ENCODE peak calls at places on chromosomes 16 and 17, in six cellular contexts. F is PC-3, C is tibial nerve, E is fibroblast of villous mesenchyme, J is cardiac muscle cell, D is H1. M is an unnamed sample.

GRCh38 chr16:88983157-88983556 is 6.2 kb upstream of the CBFA2T3 start:
- DNase-seq in F (no peak), C (no peak), E (no peak), J (no peak), D (no peak), M (no peak)

GRCh38 chr17:68035131-68035522 is 408 bp upstream of the KPNA2 start:
- DNase-seq in F (no peak), C (peak), E (no peak), J (peak), D (no peak), M (no peak)

GRCh38 chr17:76000016-76000754 is 470 bp upstream of the CDK3 start:
- DNase-seq in F (peak), C (no peak), E (peak), J (peak), D (peak), M (peak)

GRCh38 chr17:35373532-35373983 is at the start of gene SLFN11:
- DNase-seq in F (peak), C (peak), E (peak), J (no peak), D (no peak), M (peak)

GRCh38 chr17:72123496-72123963 is 2.7 kb downstream of the SOX9 start:
- DNase-seq in F (no peak), C (no peak), E (no peak), J (no peak), D (no peak), M (no peak)

GRCh38 chr16:73053379-73054130 is 5.6 kb upstream of the ZFHX3 start:
- DNase-seq in F (peak), C (no peak), E (peak), J (no peak), D (no peak), M (peak)

GRCh38 chr17:64355536-64356303 is 34.9 kb downstream of the PECAM1 start:
- DNase-seq in F (peak), C (no peak), E (no peak), J (no peak), D (no peak), M (peak)

GRCh38 chr16:50984688-50985087 is 166.4 kb downstream of the SALL1 start:
- DNase-seq in F (no peak), C (no peak), E (no peak), J (no peak), D (no peak), M (no peak)

GRCh38 chr16:88351521-88352101 is 31.1 kb upstream of the ZNF469 start:
- DNase-seq in F (no peak), C (no peak), E (no peak), J (no peak), D (no peak), M (no peak)

GRCh38 chr16:10644092-10644491 is 50.6 kb downstream of the TEKT5 start:
- DNase-seq in F (no peak), C (no peak), E (no peak), J (no peak), D (no peak), M (no peak)

GRCh38 chr16:56421313-56421712 is 4.0 kb downstream of the AMFR start:
- DNase-seq in F (no peak), C (no peak), E (no peak), J (no peak), D (no peak), M (no peak)

GRCh38 chr16:89534147-89534788 is 26.1 kb downstream of the SPG7 start:
- DNase-seq in F (no peak), C (no peak), E (peak), J (no peak), D (no peak), M (peak)

GRCh38 chr16:69834817-69835477 is 72.8 kb downstream of the WWP2 start:
- DNase-seq in F (no peak), C (no peak), E (no peak), J (peak), D (no peak), M (no peak)

GRCh38 chr16:9612267-9612666 is 520.8 kb downstream of the HAPSTR1 start:
- DNase-seq in F (no peak), C (no peak), E (no peak), J (no peak), D (peak), M (no peak)

GRCh38 chr16:23700509-23700908 is 12.5 kb downstream of the ERN2 start:
- DNase-seq in F (no peak), C (no peak), E (no peak), J (no peak), D (no peak), M (no peak)

GRCh38 chr17:29163563-29163962 is 16.6 kb downstream of the MYO18A start:
- DNase-seq in F (no peak), C (no peak), E (peak), J (no peak), D (no peak), M (peak)

GRCh38 chr17:37039269-37039668 is 90.5 kb downstream of the AATF start:
- DNase-seq in F (no peak), C (no peak), E (no peak), J (no peak), D (no peak), M (no peak)

GRCh38 chr16:70496513-70496912 is 26.8 kb downstream of the COG4 start:
- DNase-seq in F (no peak), C (no peak), E (no peak), J (no peak), D (no peak), M (no peak)

GRCh38 chr17:16975266-16975651 is 3.3 kb upstream of the TNFRSF13B start:
- DNase-seq in F (no peak), C (no peak), E (no peak), J (no peak), D (no peak), M (no peak)

GRCh38 chr16:56600398-56600999 is 7.9 kb upstream of the MT2A start:
- DNase-seq in F (peak), C (no peak), E (peak), J (peak), D (no peak), M (peak)

GRCh38 chr17:20008242-20009051 is 712 bp upstream of the SPECC1 start:
- DNase-seq in F (peak), C (no peak), E (no peak), J (peak), D (no peak), M (no peak)

GRCh38 chr16:22027633-22028032 is 19.7 kb downstream of the MOSMO start:
- DNase-seq in F (no peak), C (no peak), E (no peak), J (no peak), D (no peak), M (peak)

GRCh38 chr17:51000835-51001638 is 119.6 kb downstream of the SPAG9 start:
- DNase-seq in F (peak), C (no peak), E (peak), J (peak), D (no peak), M (peak)

GRCh38 chr17:17837966-17838962 is 1.5 kb upstream of the SREBF1 start:
- DNase-seq in F (peak), C (peak), E (peak), J (no peak), D (no peak), M (peak)

GRCh38 chr16:81593481-81593880 is 148.9 kb downstream of the CMIP start:
- DNase-seq in F (no peak), C (no peak), E (no peak), J (no peak), D (no peak), M (no peak)

GRCh38 chr17:1229354-1229890 is 40.8 kb upstream of the BHLHA9 start:
- DNase-seq in F (no peak), C (peak), E (no peak), J (peak), D (no peak), M (peak)

GRCh38 chr16:785563-786535 is 2.3 kb downstream of the RPUSD1 start:
- DNase-seq in F (peak), C (peak), E (peak), J (peak), D (peak), M (peak)

GRCh38 chr17:80104321-80104955 is 3.1 kb downstream of the GAA start:
- DNase-seq in F (no peak), C (no peak), E (peak), J (peak), D (no peak), M (peak)

GRCh38 chr17:8675306-8675705 is 44.8 kb upstream of the MYH10 start:
- DNase-seq in F (no peak), C (no peak), E (no peak), J (no peak), D (no peak), M (no peak)

GRCh38 chr17:20735796-20736195 is 156.3 kb downstream of the CDRT15L2 start:
- DNase-seq in F (no peak), C (no peak), E (no peak), J (no peak), D (no peak), M (no peak)

GRCh38 chr17:62627219-62627903 is at the start of gene MRC2:
- DNase-seq in F (peak), C (no peak), E (peak), J (peak), D (no peak), M (peak)

GRCh38 chr16:30430428-30430970 is 669 bp upstream of the DCTPP1 start:
- DNase-seq in F (no peak), C (no peak), E (no peak), J (no peak), D (no peak), M (no peak)

GRCh38 chr16:81189100-81189664 is 49.3 kb upstream of the BCO1 start:
- DNase-seq in F (no peak), C (peak), E (peak), J (peak), D (no peak), M (peak)

GRCh38 chr17:17363638-17364337 is 60.6 kb downstream of the NT5M start:
- DNase-seq in F (no peak), C (no peak), E (no peak), J (no peak), D (no peak), M (no peak)

GRCh38 chr16:14307059-14307531 is 236.0 kb downstream of the MRTFB start:
- DNase-seq in F (no peak), C (no peak), E (no peak), J (no peak), D (no peak), M (no peak)
- H3K4me3 ChIP-seq in F (no peak), C (no peak), E (no peak), J (no peak), D (no peak), M (no peak)

DNA sequence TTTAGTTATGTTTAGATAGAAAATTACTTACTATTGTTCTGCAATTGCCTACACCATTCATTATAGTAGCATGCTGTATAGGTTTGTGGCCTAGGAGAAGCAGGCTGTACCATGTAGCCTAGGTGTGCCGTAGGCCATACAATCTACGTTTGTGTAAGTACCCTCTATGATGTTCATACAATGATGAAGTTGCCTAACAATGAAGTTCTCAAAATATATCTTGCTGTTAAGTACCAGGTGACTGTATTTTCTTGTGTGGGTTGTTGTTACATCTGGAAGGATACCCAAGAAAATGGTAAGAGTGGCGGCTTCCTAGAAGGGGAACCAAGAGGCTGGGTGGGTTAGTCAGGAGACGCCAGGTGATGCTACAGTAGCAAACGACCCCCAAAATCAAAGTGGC is 88.3 kb upstream of the FOXF1 start:
- DNase-seq in F (no peak), C (no peak), E (no peak), J (no peak), D (no peak), M (no peak)
- TF ChIP-seq CTCF in F (no peak), C (no peak), E (no peak), J (no peak), D (no peak), M (no peak)

GRCh38 chr16:67137605-67138004 is 13.2 kb downstream of the B3GNT9 start:
- DNase-seq in F (no peak), C (no peak), E (peak), J (peak), D (no peak), M (peak)

GRCh38 chr16:67145746-67146145 is 5.1 kb downstream of the B3GNT9 start:
- DNase-seq in F (no peak), C (no peak), E (no peak), J (no peak), D (no peak), M (no peak)

GRCh38 chr16:67144943-67145342 is 5.9 kb downstream of the B3GNT9 start:
- DNase-seq in F (no peak), C (no peak), E (no peak), J (no peak), D (no peak), M (no peak)

GRCh38 chr16:67142342-67142741 is 8.5 kb downstream of the B3GNT9 start:
- DNase-seq in F (no peak), C (no peak), E (no peak), J (no peak), D (no peak), M (no peak)

DNA sequence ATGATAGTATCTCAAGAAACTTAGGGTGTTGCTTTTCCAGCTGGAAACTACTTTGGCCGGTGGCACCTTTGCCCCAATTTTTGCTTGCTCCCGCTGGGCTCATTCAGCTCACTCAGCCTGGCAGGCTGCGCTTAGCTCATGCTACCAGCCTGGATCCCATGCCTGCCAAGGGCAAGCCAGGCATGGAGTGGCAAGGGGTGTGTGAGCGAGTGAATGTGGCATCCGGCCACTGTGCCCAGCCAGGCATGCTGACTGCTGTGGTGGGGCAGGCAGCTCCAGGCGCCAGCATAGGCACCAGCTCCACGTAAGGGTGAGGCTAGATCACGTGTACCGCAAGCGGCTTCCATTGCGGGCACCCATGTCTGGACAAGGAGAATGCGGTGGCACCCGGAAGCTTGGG is 9.4 kb downstream of the B3GNT9 start:
- DNase-seq in F (no peak), C (no peak), E (no peak), J (no peak), D (no peak), M (no peak)
- H3K4me3 ChIP-seq in F (no peak), C (no peak), E (no peak), J (no peak), D (no peak), M (no peak)

GRCh38 chr17:4562000-4562969 is 1.9 kb upstream of the GGT6 start:
- DNase-seq in F (no peak), C (no peak), E (no peak), J (no peak), D (no peak), M (no peak)
- TF ChIP-seq CTCF in F (no peak), C (no peak), E (no peak), J (no peak), D (no peak), M (no peak)

GRCh38 chr16:3825103-3825502 is 55.4 kb downstream of the CREBBP start:
- DNase-seq in F (peak), C (no peak), E (peak), J (no peak), D (no peak), M (peak)

GRCh38 chr16:3822366-3823045 is 58.0 kb downstream of the CREBBP start:
- DNase-seq in F (no peak), C (no peak), E (peak), J (no peak), D (no peak), M (peak)

GRCh38 chr16:3825940-3826339 is 54.6 kb downstream of the CREBBP start:
- DNase-seq in F (no peak), C (no peak), E (no peak), J (no peak), D (no peak), M (no peak)

GRCh38 chr16:3823427-3823826 is 57.1 kb downstream of the CREBBP start:
- DNase-seq in F (no peak), C (no peak), E (no peak), J (no peak), D (no peak), M (no peak)

DNA sequence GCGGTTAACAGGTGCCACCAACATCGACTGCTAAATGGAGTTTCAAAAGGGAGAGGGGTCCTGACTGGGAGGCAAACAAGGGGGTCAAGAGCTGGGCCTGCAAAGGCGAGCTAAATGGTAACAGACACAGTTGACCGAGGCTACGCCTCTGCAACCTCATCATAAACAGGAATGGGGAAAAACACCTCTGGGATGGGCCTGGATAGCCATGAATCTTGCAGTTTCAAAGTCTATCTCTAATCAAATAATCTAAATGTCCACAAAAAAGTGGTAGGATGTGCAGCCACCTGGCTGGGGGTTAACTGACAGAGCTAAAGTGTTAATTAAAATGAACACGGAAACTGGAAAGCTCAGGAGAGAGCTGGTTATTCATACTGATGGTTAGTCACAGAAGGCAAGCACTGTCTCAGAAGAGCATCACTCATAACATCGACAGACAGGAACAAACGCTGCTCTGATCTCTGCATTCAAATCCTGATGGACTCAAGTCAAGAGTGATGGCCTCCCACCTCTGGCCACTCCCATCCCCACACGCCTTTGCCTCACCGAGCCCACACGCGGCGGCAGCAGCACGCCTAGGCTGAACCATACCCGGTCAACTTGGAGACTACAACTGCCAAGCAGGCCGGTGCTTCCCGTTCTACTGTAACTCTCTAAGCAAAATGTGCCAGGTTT is 56.3 kb downstream of the CREBBP start:
- DNase-seq in F (no peak), C (no peak), E (no peak), J (no peak), D (no peak), M (no peak)
- H3K4me3 ChIP-seq in F (no peak), C (no peak), E (no peak), J (no peak), D (no peak), M (no peak)

DNA sequence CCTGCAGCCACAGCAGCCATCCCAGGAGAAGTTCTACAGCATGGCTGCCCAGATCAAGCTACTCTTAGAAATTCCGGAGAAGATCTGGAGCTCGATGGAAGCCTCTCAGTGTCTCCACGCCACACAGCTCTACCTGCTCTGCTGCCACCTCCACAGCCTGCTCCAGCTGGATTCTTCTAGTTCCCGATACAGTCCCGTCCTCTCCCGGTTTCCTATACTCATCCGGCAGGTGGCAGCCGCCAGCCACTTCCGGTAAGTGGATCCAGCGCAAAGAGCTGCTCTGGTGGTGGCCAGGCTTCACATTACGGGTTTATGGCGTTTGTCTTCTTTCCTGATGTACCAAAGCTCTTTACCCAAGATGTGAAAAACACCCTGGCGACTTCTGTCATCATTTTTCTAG is 3.6 kb downstream of the COG1 start:
- DNase-seq in F (no peak), C (no peak), E (peak), J (peak), D (no peak), M (peak)
- TF ChIP-seq CTCF in F (peak), C (no peak), E (peak), J (peak), D (peak), M (peak)

GRCh38 chr16:17470002-17470870 is 524 bp downstream of the XYLT1 start:
- DNase-seq in F (no peak), C (no peak), E (no peak), J (peak), D (no peak), M (no peak)

GRCh38 chr16:17469742-17470001 is 1.1 kb downstream of the XYLT1 start:
- DNase-seq in F (no peak), C (no peak), E (no peak), J (no peak), D (no peak), M (peak)

GRCh38 chr16:17467923-17468540 is 2.7 kb downstream of the XYLT1 start:
- DNase-seq in F (no peak), C (peak), E (peak), J (peak), D (no peak), M (peak)

GRCh38 chr16:17469011-17469741 is 1.6 kb downstream of the XYLT1 start:
- DNase-seq in F (no peak), C (no peak), E (peak), J (no peak), D (no peak), M (peak)

DNA sequence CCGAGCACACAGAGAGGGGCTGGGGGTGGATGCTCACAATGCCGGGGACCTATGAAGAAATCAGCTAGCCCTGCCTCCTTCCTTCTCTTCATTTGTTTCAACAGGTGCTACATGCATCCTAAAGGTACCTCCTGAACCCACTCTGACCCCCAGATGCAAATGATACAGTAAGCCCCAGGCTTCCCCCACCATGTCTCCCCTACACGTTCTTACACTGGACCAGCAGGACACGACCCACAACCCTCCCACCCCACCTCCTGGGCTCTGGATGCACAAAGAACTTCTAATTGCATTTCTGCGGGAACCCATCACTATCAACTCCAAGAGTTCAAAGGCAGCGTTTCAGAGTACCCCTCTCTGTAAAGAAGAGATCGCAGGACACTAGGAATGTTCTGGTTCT is 2.1 kb downstream of the XYLT1 start:
- DNase-seq in F (no peak), C (no peak), E (no peak), J (no peak), D (no peak), M (no peak)
- H3K4me3 ChIP-seq in F (no peak), C (peak), E (peak), J (no peak), D (no peak), M (no peak)

GRCh38 chr17:49848739-49849138 is 870 bp upstream of the TAC4 start:
- DNase-seq in F (no peak), C (no peak), E (no peak), J (no peak), D (no peak), M (no peak)
- TF ChIP-seq CTCF in F (no peak), C (no peak), E (no peak), J (no peak), D (no peak), M (no peak)